ENCODE peak calls at places on chromosomes 5 and 9, in ten cellular contexts. One of them, this sample, is unnamed.

GRCh38 chr9:123400926-123401503 is 45.0 kb downstream of the CRB2 start:
- DNase-seq in activated naive CD8-positive, alpha-beta T cell treated with anti-CD3 and anti-CD28 coated beads, Interleukin-2, amount 50 U/mL, for 24 hours: no peak
- DNase-seq in AG20443: peak
- DNase-seq in COLO829: no peak
- DNase-seq in midbrain: no peak
- DNase-seq in progenitor cell of endocrine pancreas: no peak
- DNase-seq in iris pigment epithelial cell: no peak
- DNase-seq in amniotic stem cell: no peak
- DNase-seq in naive thymus-derived CD4-positive, alpha-beta T cell: no peak
- DNase-seq in NCI-H345: no peak
- DNase-seq in this sample: no peak

GRCh38 chr9:81145331-81145963 is 543.9 kb downstream of the TLE1 start:
- DNase-seq in activated naive CD8-positive, alpha-beta T cell treated with anti-CD3 and anti-CD28 coated beads, Interleukin-2, amount 50 U/mL, for 24 hours: no peak
- DNase-seq in AG20443: no peak
- DNase-seq in COLO829: no peak
- DNase-seq in midbrain: no peak
- DNase-seq in progenitor cell of endocrine pancreas: no peak
- DNase-seq in iris pigment epithelial cell: peak
- DNase-seq in amniotic stem cell: no peak
- DNase-seq in naive thymus-derived CD4-positive, alpha-beta T cell: no peak
- DNase-seq in NCI-H345: no peak
- DNase-seq in this sample: no peak

GRCh38 chr5:179256229-179257189 is 88.8 kb downstream of the ADAMTS2 start:
- DNase-seq in activated naive CD8-positive, alpha-beta T cell treated with anti-CD3 and anti-CD28 coated beads, Interleukin-2, amount 50 U/mL, for 24 hours: no peak
- DNase-seq in AG20443: peak
- DNase-seq in COLO829: no peak
- DNase-seq in midbrain: no peak
- DNase-seq in progenitor cell of endocrine pancreas: no peak
- DNase-seq in iris pigment epithelial cell: no peak
- DNase-seq in amniotic stem cell: no peak
- DNase-seq in naive thymus-derived CD4-positive, alpha-beta T cell: no peak
- DNase-seq in NCI-H345: no peak
- DNase-seq in this sample: no peak

GRCh38 chr9:128828719-128829452 is 708 bp downstream of the SPOUT1 start:
- DNase-seq in activated naive CD8-positive, alpha-beta T cell treated with anti-CD3 and anti-CD28 coated beads, Interleukin-2, amount 50 U/mL, for 24 hours: no peak
- DNase-seq in AG20443: no peak
- DNase-seq in COLO829: no peak
- DNase-seq in midbrain: no peak
- DNase-seq in progenitor cell of endocrine pancreas: no peak
- DNase-seq in iris pigment epithelial cell: no peak
- DNase-seq in amniotic stem cell: no peak
- DNase-seq in naive thymus-derived CD4-positive, alpha-beta T cell: no peak
- DNase-seq in NCI-H345: no peak
- DNase-seq in this sample: no peak

GRCh38 chr9:26205316-26205715 is 527.1 kb upstream of the TUSC1 start:
- DNase-seq in activated naive CD8-positive, alpha-beta T cell treated with anti-CD3 and anti-CD28 coated beads, Interleukin-2, amount 50 U/mL, for 24 hours: no peak
- DNase-seq in AG20443: no peak
- DNase-seq in COLO829: no peak
- DNase-seq in midbrain: no peak
- DNase-seq in progenitor cell of endocrine pancreas: no peak
- DNase-seq in iris pigment epithelial cell: no peak
- DNase-seq in amniotic stem cell: no peak
- DNase-seq in naive thymus-derived CD4-positive, alpha-beta T cell: no peak
- DNase-seq in NCI-H345: no peak
- DNase-seq in this sample: no peak

GRCh38 chr5:137310051-137310730 is 188.9 kb downstream of the SPOCK1 start:
- DNase-seq in activated naive CD8-positive, alpha-beta T cell treated with anti-CD3 and anti-CD28 coated beads, Interleukin-2, amount 50 U/mL, for 24 hours: no peak
- DNase-seq in AG20443: peak
- DNase-seq in COLO829: peak
- DNase-seq in midbrain: no peak
- DNase-seq in progenitor cell of endocrine pancreas: no peak
- DNase-seq in iris pigment epithelial cell: peak
- DNase-seq in amniotic stem cell: peak
- DNase-seq in naive thymus-derived CD4-positive, alpha-beta T cell: no peak
- DNase-seq in NCI-H345: peak
- DNase-seq in this sample: no peak

GRCh38 chr9:19286634-19287188 is 56.2 kb downstream of the DENND4C start:
- DNase-seq in activated naive CD8-positive, alpha-beta T cell treated with anti-CD3 and anti-CD28 coated beads, Interleukin-2, amount 50 U/mL, for 24 hours: no peak
- DNase-seq in AG20443: no peak
- DNase-seq in COLO829: no peak
- DNase-seq in midbrain: no peak
- DNase-seq in progenitor cell of endocrine pancreas: no peak
- DNase-seq in iris pigment epithelial cell: peak
- DNase-seq in amniotic stem cell: no peak
- DNase-seq in naive thymus-derived CD4-positive, alpha-beta T cell: no peak
- DNase-seq in NCI-H345: peak
- DNase-seq in this sample: no peak

GRCh38 chr9:137479315-137479861 is 20.3 kb upstream of the NSMF start:
- DNase-seq in activated naive CD8-positive, alpha-beta T cell treated with anti-CD3 and anti-CD28 coated beads, Interleukin-2, amount 50 U/mL, for 24 hours: no peak
- DNase-seq in AG20443: no peak
- DNase-seq in COLO829: no peak
- DNase-seq in midbrain: peak
- DNase-seq in progenitor cell of endocrine pancreas: no peak
- DNase-seq in iris pigment epithelial cell: peak
- DNase-seq in amniotic stem cell: no peak
- DNase-seq in naive thymus-derived CD4-positive, alpha-beta T cell: no peak
- DNase-seq in NCI-H345: no peak
- DNase-seq in this sample: no peak

GRCh38 chr5:43560128-43560527 is 3.3 kb upstream of the PAIP1 start:
- DNase-seq in activated naive CD8-positive, alpha-beta T cell treated with anti-CD3 and anti-CD28 coated beads, Interleukin-2, amount 50 U/mL, for 24 hours: no peak
- DNase-seq in AG20443: no peak
- DNase-seq in COLO829: no peak
- DNase-seq in midbrain: no peak
- DNase-seq in progenitor cell of endocrine pancreas: no peak
- DNase-seq in iris pigment epithelial cell: peak
- DNase-seq in amniotic stem cell: no peak
- DNase-seq in naive thymus-derived CD4-positive, alpha-beta T cell: no peak
- DNase-seq in NCI-H345: no peak
- DNase-seq in this sample: no peak

GRCh38 chr5:33316773-33317172 is 124.0 kb upstream of the TARS1 start:
- DNase-seq in activated naive CD8-positive, alpha-beta T cell treated with anti-CD3 and anti-CD28 coated beads, Interleukin-2, amount 50 U/mL, for 24 hours: no peak
- DNase-seq in AG20443: no peak
- DNase-seq in COLO829: no peak
- DNase-seq in midbrain: no peak
- DNase-seq in progenitor cell of endocrine pancreas: no peak
- DNase-seq in iris pigment epithelial cell: peak
- DNase-seq in amniotic stem cell: no peak
- DNase-seq in naive thymus-derived CD4-positive, alpha-beta T cell: no peak
- DNase-seq in NCI-H345: no peak
- DNase-seq in this sample: no peak

GRCh38 chr5:171313481-171314206 is 4.6 kb downstream of the TLX3 start:
- DNase-seq in activated naive CD8-positive, alpha-beta T cell treated with anti-CD3 and anti-CD28 coated beads, Interleukin-2, amount 50 U/mL, for 24 hours: no peak
- DNase-seq in AG20443: no peak
- DNase-seq in COLO829: no peak
- DNase-seq in midbrain: no peak
- DNase-seq in progenitor cell of endocrine pancreas: no peak
- DNase-seq in iris pigment epithelial cell: no peak
- DNase-seq in amniotic stem cell: no peak
- DNase-seq in naive thymus-derived CD4-positive, alpha-beta T cell: no peak
- DNase-seq in NCI-H345: no peak
- DNase-seq in this sample: no peak

GRCh38 chr5:1226231-1226630 is 1.1 kb downstream of the SLC6A18 start:
- DNase-seq in activated naive CD8-positive, alpha-beta T cell treated with anti-CD3 and anti-CD28 coated beads, Interleukin-2, amount 50 U/mL, for 24 hours: no peak
- DNase-seq in AG20443: no peak
- DNase-seq in COLO829: no peak
- DNase-seq in midbrain: no peak
- DNase-seq in progenitor cell of endocrine pancreas: no peak
- DNase-seq in iris pigment epithelial cell: no peak
- DNase-seq in amniotic stem cell: no peak
- DNase-seq in naive thymus-derived CD4-positive, alpha-beta T cell: no peak
- DNase-seq in NCI-H345: no peak
- DNase-seq in this sample: no peak

GRCh38 chr5:171867786-171868185 is 82.2 kb downstream of the SMIM23 start:
- DNase-seq in activated naive CD8-positive, alpha-beta T cell treated with anti-CD3 and anti-CD28 coated beads, Interleukin-2, amount 50 U/mL, for 24 hours: no peak
- DNase-seq in AG20443: peak
- DNase-seq in COLO829: no peak
- DNase-seq in midbrain: no peak
- DNase-seq in progenitor cell of endocrine pancreas: no peak
- DNase-seq in iris pigment epithelial cell: peak
- DNase-seq in amniotic stem cell: no peak
- DNase-seq in naive thymus-derived CD4-positive, alpha-beta T cell: no peak
- DNase-seq in NCI-H345: no peak
- DNase-seq in this sample: no peak

GRCh38 chr9:135592625-135593024 is 31.1 kb downstream of the PAEP start:
- DNase-seq in activated naive CD8-positive, alpha-beta T cell treated with anti-CD3 and anti-CD28 coated beads, Interleukin-2, amount 50 U/mL, for 24 hours: no peak
- DNase-seq in AG20443: no peak
- DNase-seq in COLO829: no peak
- DNase-seq in midbrain: no peak
- DNase-seq in progenitor cell of endocrine pancreas: no peak
- DNase-seq in iris pigment epithelial cell: no peak
- DNase-seq in amniotic stem cell: no peak
- DNase-seq in naive thymus-derived CD4-positive, alpha-beta T cell: no peak
- DNase-seq in NCI-H345: no peak
- DNase-seq in this sample: no peak

This sample was measured in NCI-H2081.